ENCODE peak calls at places on chromosomes 5 and 9, in ten cellular contexts. R, Q, J, C, O, K, D, V, T and E are unnamed samples.

GRCh38 chr5:75265731-75266130 is 29.1 kb upstream of the ANKRD31 start:
- DNase-seq in O (no peak), T (no peak), V (no peak), D (peak), Q (no peak), C (peak), J (peak), K (peak), R (peak), E (peak)

GRCh38 chr9:126146254-126147145 is 180.1 kb upstream of the MVB12B start:
- DNase-seq in V (no peak), O (peak), C (no peak), Q (no peak), J (peak), R (peak), D (no peak), K (peak), T (no peak), E (peak)

GRCh38 chr9:36950389-36950788 is 83.7 kb downstream of the PAX5 start:
- DNase-seq in Q (no peak), K (no peak), V (no peak), C (no peak), O (no peak), R (no peak), T (no peak), D (no peak), J (no peak), E (no peak)

GRCh38 chr9:101711330-101711941 is 27.0 kb downstream of the GRIN3A start:
- DNase-seq in R (peak), O (no peak), Q (no peak), J (no peak), T (no peak), C (no peak), K (no peak), D (no peak), V (no peak), E (peak)

GRCh38 chr5:72067682-72068470 is 39.4 kb upstream of the MAP1B start:
- DNase-seq in V (no peak), Q (no peak), T (peak), K (no peak), C (peak), J (peak), D (peak), O (no peak), R (peak), E (no peak)

GRCh38 chr5:58582004-58582403 is 871 bp upstream of the RAB3C start:
- DNase-seq in D (no peak), K (peak), J (peak), R (no peak), V (no peak), Q (no peak), T (no peak), C (no peak), O (no peak), E (peak)

GRCh38 chr5:56047448-56047847 is 52.7 kb upstream of the IL6ST start:
- DNase-seq in T (no peak), Q (no peak), R (no peak), C (no peak), V (no peak), O (no peak), D (no peak), J (no peak), K (no peak), E (no peak)

GRCh38 chr5:1594336-1595106 is 70.8 kb upstream of the LPCAT1 start:
- DNase-seq in J (peak), V (peak), T (peak), D (no peak), R (no peak), K (no peak), O (peak), C (no peak), Q (peak), E (peak)

GRCh38 chr5:136058031-136058971 is 29.5 kb downstream of the TGFBI start:
- DNase-seq in T (no peak), R (peak), C (peak), J (peak), V (no peak), Q (no peak), K (no peak), D (peak), O (no peak), E (peak)

GRCh38 chr5:61319388-61320146 is 12.5 kb upstream of the ZSWIM6 start:
- DNase-seq in J (no peak), T (no peak), R (no peak), V (no peak), K (no peak), O (no peak), D (no peak), Q (no peak), C (no peak), E (peak)

GRCh38 chr5:176730815-176731475 is 79.4 kb upstream of the UNC5A start:
- DNase-seq in R (no peak), O (no peak), J (no peak), T (no peak), C (no peak), K (no peak), V (no peak), Q (no peak), D (no peak), E (no peak)

GRCh38 chr5:82278711-82279370 is 687 bp upstream of the RPS23 start:
- DNase-seq in K (no peak), Q (no peak), R (no peak), T (no peak), O (no peak), D (no peak), J (no peak), C (no peak), V (no peak), E (no peak)

GRCh38 chr5:130231786-130232185 is 327.5 kb downstream of the CHSY3 start:
- DNase-seq in T (no peak), K (no peak), D (no peak), V (no peak), Q (no peak), O (no peak), J (peak), R (no peak), C (no peak), E (no peak)

GRCh38 chr5:9069650-9070049 is 476.2 kb downstream of the SEMA5A start:
- DNase-seq in T (no peak), Q (no peak), J (no peak), O (no peak), K (no peak), R (no peak), D (peak), C (peak), V (no peak), E (no peak)